ENCODE peak calls at places on chromosomes 16 and 17, in six cellular contexts. O is cardiac muscle cell; P is left lung; E is gastrocnemius medialis; F is left ventricle myocardium inferior; S is CD8-positive, alpha-beta T cell. K is an unnamed sample.

GRCh38 chr16:26598061-26598460 is 468.7 kb upstream of the C16orf82 start:
- DNase-seq in O (no peak), P (no peak), E (no peak), F (no peak), S (peak; percentile 33), K (no peak)

GRCh38 chr16:75351183-75351582 is 82.1 kb downstream of the CFDP1 start:
- DNase-seq in O (no peak), P (no peak), E (no peak), F (no peak), S (no peak), K (peak; percentile 55)

GRCh38 chr16:795580-796229 is 4.8 kb downstream of the GNG13 start:
- DNase-seq in O (no peak), P (no peak), E (no peak), F (no peak), S (no peak), K (no peak)

GRCh38 chr17:76791053-76791980 is 53.4 kb downstream of the MFSD11 start:
- DNase-seq in O (no peak), P (no peak), E (no peak), F (no peak), S (peak; percentile 54), K (peak; percentile 68)

GRCh38 chr16:50836121-50836541 is 94.2 kb downstream of the CYLD start:
- DNase-seq in O (no peak), P (no peak), E (no peak), F (no peak), S (no peak), K (no peak)

GRCh38 chr17:7897773-7898172 is 9.2 kb downstream of the CHD3 start:
- DNase-seq in O (peak; percentile 29), P (no peak), E (no peak), F (no peak), S (no peak), K (no peak)

GRCh38 chr16:69316595-69317034 is 5.5 kb downstream of the VPS4A start:
- DNase-seq in O (no peak), P (no peak), E (no peak), F (no peak), S (no peak), K (no peak)

GRCh38 chr17:3935140-3935542 is 18.9 kb upstream of the P2RX1 start:
- DNase-seq in O (peak; percentile 88), P (peak; percentile 77), E (no peak), F (peak; percentile 68), S (peak; percentile 40), K (no peak)

GRCh38 chr16:86384980-86385379 is 125.3 kb upstream of the FOXF1 start:
- DNase-seq in O (no peak), P (no peak), E (no peak), F (no peak), S (no peak), K (no peak)

GRCh38 chr16:49825006-49825405 is 30.9 kb downstream of the ZNF423 start:
- DNase-seq in O (no peak), P (no peak), E (no peak), F (no peak), S (no peak), K (no peak)

GRCh38 chr17:79801156-79802038 is 4.5 kb upstream of the CBX8 start:
- DNase-seq in O (no peak), P (no peak), E (no peak), F (no peak), S (no peak), K (no peak)

GRCh38 chr16:72203401-72203800 is 31.4 kb upstream of the PMFBP1 start:
- DNase-seq in O (no peak), P (peak; percentile 42), E (peak; percentile 23), F (no peak), S (no peak), K (peak; percentile 58)

GRCh38 chr17:64741924-64742670 is 80.0 kb upstream of the SMURF2 start:
- DNase-seq in O (no peak), P (no peak), E (peak; percentile 25), F (peak; percentile 66), S (no peak), K (no peak)

GRCh38 chr17:64741038-64741641 is 79.0 kb upstream of the SMURF2 start:
- DNase-seq in O (no peak), P (peak; percentile 71), E (no peak), F (no peak), S (no peak), K (no peak)

GRCh38 chr17:64736804-64737492 is 74.8 kb upstream of the SMURF2 start:
- DNase-seq in O (no peak), P (no peak), E (no peak), F (no peak), S (peak; percentile 55), K (no peak)

GRCh38 chr17:64739316-64740058 is 77.4 kb upstream of the SMURF2 start:
- DNase-seq in O (peak; percentile 5), P (peak; percentile 47), E (no peak), F (no peak), S (no peak), K (no peak)
- H3K27ac ChIP-seq in O (no peak overlapping the region), P (peak overlapping the region; percentile 66), E (no peak overlapping the region), F (peak overlapping the region; percentile 76), S (no peak overlapping the region), K (no peak overlapping the region)

DNA sequence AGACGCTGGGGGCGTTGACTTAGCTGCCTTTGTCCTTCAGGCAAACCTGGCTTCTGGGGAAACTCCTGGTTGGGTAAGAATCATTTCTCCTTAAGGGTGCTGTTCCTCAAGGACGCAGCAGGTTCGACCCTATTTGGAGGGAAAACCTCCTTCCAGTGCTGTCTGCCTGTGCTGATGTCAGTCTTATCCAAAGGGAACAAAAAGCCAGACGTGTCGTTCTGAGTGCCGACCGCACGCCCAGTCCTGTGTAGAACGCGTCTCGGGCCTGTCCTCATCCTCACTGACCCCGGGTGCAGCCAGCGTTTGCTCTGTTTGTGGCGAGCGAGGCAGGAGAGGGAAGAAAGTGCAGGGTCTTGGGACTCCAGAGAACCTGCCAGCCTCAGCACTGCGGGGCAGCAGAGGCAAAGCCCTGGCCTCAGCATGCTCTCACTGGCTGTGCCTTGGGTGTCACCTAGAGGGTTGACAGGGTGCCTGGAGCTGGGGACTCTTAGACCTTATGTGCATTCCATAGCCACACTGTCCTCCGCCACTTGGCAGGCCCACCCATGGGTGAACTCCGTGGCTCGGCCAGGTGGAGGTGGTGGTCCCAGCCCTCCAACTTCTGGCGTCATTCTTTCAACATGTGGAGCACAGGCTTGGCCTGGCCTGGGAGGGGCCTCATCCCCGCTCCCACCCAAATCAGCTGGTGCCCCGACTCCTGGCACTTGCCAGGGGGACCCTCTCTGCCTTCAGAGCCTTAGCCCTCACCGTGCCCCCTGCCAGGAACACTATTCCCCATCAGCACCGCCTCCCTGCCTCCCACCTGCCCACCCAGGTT is 6.0 kb downstream of the SNN start:
- DNase-seq in O (no peak), P (no peak), E (peak; percentile 48), F (no peak), S (no peak), K (no peak)
- TF ChIP-seq CTCF in O (no peak), P (no peak), E (no peak), F (no peak), S (no peak), K (peak; percentile 23)

DNA sequence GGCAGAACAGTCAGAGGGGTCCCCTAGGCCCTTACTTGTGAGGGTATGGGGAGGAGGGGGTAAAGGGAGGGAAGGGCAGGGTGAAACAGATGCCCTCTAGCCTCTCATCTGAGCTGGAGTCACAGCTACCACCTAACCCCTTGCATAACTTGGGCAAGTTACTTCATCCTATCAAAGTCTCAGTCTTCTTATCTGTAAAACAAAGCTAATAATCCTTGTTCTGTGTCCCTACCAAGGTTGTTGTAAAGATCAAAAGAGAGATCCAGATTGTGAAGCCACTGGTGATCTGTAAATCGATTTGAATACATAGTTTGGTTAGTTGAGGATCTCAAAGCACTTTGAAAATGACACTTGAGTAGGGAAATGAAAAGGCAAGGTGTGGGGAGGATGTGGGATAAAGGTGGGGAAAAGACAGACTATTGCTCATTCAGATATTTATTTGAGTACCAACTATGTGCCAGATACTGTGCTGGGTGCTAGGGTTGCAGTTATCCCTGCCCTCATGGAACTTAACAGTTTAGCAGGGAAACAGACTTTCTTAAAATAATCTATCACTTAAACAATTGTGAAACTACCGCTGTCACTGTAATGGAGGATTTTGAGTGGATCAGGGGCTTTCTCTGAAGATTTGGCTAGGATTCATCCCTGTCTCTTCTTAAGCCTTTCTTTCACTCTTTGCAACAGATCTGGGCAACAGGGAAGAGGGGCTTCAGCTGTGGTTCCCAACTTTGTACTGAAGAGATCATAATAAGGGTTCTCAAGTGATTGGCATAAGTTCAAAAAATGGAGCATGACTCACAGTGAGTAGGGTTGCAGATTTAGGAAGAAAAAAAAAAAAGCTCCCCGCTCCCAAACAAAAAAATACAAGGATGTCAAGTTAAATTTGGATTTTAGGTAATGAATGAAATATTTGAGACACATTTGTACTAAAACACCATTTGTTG is 3.0 kb downstream of the HEATR9 start:
- DNase-seq in O (no peak), P (no peak), E (no peak), F (no peak), S (no peak), K (no peak)
- H3K27ac ChIP-seq in O (no peak overlapping the region), P (no peak overlapping the region), E (no peak overlapping the region), F (no peak overlapping the region), S (no peak overlapping the region), K (no peak overlapping the region)

DNA sequence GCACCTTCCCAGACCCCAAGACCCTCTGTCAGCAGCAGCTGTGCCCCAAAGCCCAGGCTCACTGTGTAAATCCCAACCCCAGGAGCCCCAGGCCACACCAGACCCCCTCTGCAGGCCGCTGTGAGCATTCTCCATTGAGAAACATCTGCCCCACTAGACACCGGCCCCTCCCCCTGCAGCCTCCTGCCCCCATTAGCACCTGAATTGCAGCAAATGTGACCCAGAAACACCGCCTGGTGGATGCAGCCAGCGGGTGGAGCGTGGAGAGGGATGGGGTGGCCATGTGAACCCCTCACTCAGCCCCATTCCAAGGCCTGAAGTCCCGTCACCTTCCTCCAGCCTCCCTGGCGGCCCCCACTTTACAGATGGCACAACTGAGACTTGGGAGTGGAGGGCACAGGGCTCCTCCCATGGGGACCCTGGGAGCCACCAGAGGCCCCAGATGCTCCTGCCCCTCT is 2.2 kb downstream of the UBALD1 start:
- DNase-seq in O (no peak), P (no peak), E (no peak), F (no peak), S (no peak), K (no peak)
- TF ChIP-seq CTCF in O (peak; percentile 20), P (no peak), E (no peak), F (no peak), S (no peak), K (no peak)